ENCODE peak calls at places on chromosomes 12 and 14, in eight cellular contexts. F is heart left ventricle, Q is WERI-Rb-1, Y is GM12865, B is adipocyte, R is GM23338, T is brain microvascular endothelial cell, J is fibroblast of the aortic adventitia. E is an unnamed sample.

GRCh38 chr12:32301216-32301615 is 98.1 kb upstream of the FGD4 start:
- DNase-seq in F (no peak), R (no peak), Y (no peak), J (no peak), B (no peak), T (no peak), Q (no peak), E (no peak)

GRCh38 chr14:33210304-33210703 is 271.6 kb downstream of the NPAS3 start:
- DNase-seq in F (no peak), J (peak; percentile 8), B (peak; percentile 35), Y (no peak), T (peak; percentile 20), Q (no peak), R (peak; percentile 58), E (no peak)

GRCh38 chr14:55332654-55333570 is 61.7 kb downstream of the FBXO34 start:
- DNase-seq in B (no peak), Y (peak; percentile 61), Q (no peak), T (no peak), J (no peak), F (no peak), R (no peak), E (no peak)

GRCh38 chr12:101697930-101698781 is 716 bp downstream of the CHPT1 start:
- DNase-seq in Q (peak; percentile 44), Y (peak; percentile 23), F (peak; percentile 52), R (peak; percentile 37), J (peak; percentile 32), B (peak; percentile 67), T (peak; percentile 4), E (no peak)

GRCh38 chr14:55702501-55702900 is 122.5 kb downstream of the KTN1 start:
- DNase-seq in T (no peak), Q (no peak), B (no peak), F (no peak), J (no peak), Y (no peak), R (no peak), E (no peak)

GRCh38 chr12:95976416-95976832 is 19.7 kb downstream of the HAL start:
- DNase-seq in Q (no peak), T (no peak), R (no peak), Y (no peak), B (no peak), J (peak; percentile 19), F (no peak), E (no peak)

GRCh38 chr14:33150662-33151061 is 212.0 kb downstream of the NPAS3 start:
- DNase-seq in J (no peak), Y (no peak), B (no peak), Q (no peak), T (no peak), F (no peak), R (no peak), E (no peak)

GRCh38 chr12:98344034-98344565 is 171.3 kb upstream of the TMPO start:
- DNase-seq in Q (no peak), J (no peak), B (no peak), T (no peak), F (no peak), R (peak; percentile 31), Y (no peak), E (no peak)

GRCh38 chr12:45409966-45410365 is 194.1 kb downstream of the ANO6 start:
- DNase-seq in F (peak; percentile 25), Q (no peak), B (peak; percentile 88), R (no peak), Y (no peak), J (peak; percentile 82), T (no peak), E (peak; percentile 70)

GRCh38 chr12:111758120-111758561 is 8.6 kb upstream of the ALDH2 start:
- DNase-seq in T (no peak), Q (no peak), B (no peak), J (no peak), F (peak; percentile 58), Y (no peak), R (peak; percentile 57), E (no peak)

GRCh38 chr12:101678081-101678480 is 19.4 kb upstream of the CHPT1 start:
- DNase-seq in Y (no peak), T (no peak), J (no peak), B (no peak), F (no peak), R (no peak), Q (no peak), E (no peak)

GRCh38 chr14:94728950-94729349 is 41.0 kb downstream of the GSC start:
- DNase-seq in F (no peak), R (peak; percentile 9), B (no peak), T (no peak), Q (peak; percentile 16), Y (no peak), J (no peak), E (no peak)

GRCh38 chr12:52090291-52090690 is 10.8 kb downstream of the SMIM41 start:
- DNase-seq in Q (no peak), Y (no peak), F (no peak), T (no peak), R (no peak), J (no peak), B (no peak), E (no peak)

GRCh38 chr14:77203611-77204456 is 22.2 kb downstream of the TMEM63C start:
- DNase-seq in T (no peak), R (no peak), F (no peak), Y (no peak), Q (peak; percentile 48), B (peak; percentile 3), J (no peak), E (no peak)

GRCh38 chr12:10967409-10967808 is 19.3 kb downstream of the TAS2R50 start:
- DNase-seq in Q (no peak), Y (no peak), T (no peak), J (peak; percentile 69), F (no peak), R (no peak), B (peak; percentile 79), E (peak; percentile 59)

GRCh38 chr14:30949651-30950050 is 75.3 kb downstream of the COCH start:
- DNase-seq in B (no peak), T (no peak), Q (no peak), R (no peak), Y (no peak), F (no peak), J (no peak), E (no peak)

GRCh38 chr14:76884853-76885276 is 58.7 kb downstream of the LRRC74A start:
- DNase-seq in Y (no peak), R (peak; percentile 41), F (peak; percentile 74), Q (no peak), B (no peak), J (no peak), T (no peak), E (no peak)

GRCh38 chr12:12182926-12183325 is 83.9 kb downstream of the LRP6 start:
- DNase-seq in Y (no peak), B (peak; percentile 52), F (no peak), R (no peak), Q (no peak), T (peak; percentile 14), J (peak; percentile 94), E (no peak)

DNA sequence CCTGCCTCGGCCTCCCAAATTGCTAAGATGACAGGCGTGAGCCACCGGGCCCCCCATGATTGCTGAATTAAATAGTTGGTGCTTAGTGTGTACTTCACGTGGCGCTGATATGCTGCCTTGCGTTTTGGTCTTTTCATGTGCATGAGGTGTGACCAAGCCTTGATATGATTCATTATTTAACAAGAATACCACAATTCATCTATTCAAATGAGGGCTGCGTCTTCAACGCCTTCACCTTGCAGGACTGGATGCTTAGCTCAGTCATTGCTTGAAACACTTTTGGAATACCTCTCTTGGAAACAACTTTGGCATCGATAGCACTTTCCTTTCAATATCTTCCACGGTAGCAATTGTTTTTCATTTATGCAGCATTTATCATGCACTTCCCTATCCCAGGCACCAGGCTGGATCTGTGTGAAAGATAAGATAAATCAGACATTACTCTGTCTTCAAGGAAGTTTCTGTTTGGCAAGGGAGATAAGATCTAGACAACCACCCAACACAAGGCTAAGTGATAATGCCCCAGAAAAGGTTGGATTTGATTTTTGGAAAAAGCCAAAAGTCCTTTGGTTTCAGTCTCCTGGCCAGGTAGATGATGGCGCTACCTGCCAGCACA is 1.3 kb upstream of the TEAD4 start:
- DNase-seq in Q (no peak), B (peak; percentile 19), T (peak; percentile 35), F (no peak), J (no peak), Y (no peak), R (no peak), E (no peak)
- H3K4me3 ChIP-seq in Q (peak overlapping the region; percentile 86), B (peak overlapping the region; percentile 88), T (peak overlapping the region; percentile 71), F (no peak overlapping the region), J (peak overlapping the region; percentile 80), Y (peak overlapping the region; percentile 51), R (peak overlapping the region; percentile 85), E (peak overlapping the region; percentile 64)

DNA sequence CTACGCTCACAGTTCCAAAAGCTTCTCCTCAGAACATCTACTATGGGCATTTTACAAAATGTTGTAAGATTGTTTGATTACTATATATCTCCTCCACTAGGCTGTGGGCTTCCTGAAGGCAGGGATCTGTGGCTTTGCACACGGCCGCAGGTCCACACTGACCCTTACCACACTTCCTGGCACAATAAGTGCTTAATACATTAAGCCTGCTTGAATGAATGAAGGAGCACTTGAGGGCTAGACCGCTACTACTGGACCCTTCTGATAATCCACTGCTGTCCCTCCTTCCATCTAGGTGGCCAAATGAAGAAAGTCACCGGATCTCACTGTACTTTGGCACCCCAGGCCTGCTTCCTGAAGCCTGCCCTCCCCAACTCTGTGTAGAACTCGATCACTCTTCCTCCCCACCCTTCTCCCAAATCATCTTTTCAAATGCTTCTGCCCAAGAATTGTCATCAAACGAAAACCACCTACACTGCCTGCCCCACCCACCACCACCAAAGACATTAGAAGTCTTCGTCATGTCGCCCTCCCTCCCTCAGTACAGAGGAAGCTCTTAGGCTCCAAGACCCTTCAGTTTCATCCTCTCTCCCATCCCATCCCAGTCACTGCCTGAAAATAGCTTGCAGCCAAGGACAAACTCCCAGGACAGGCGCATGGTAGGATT is 596 bp upstream of the ZBTB39 start:
- DNase-seq in T (no peak), B (no peak), J (no peak), Q (no peak), Y (no peak), R (no peak), F (no peak), E (no peak)
- H3K4me3 ChIP-seq in T (peak overlapping the region; percentile 43), B (peak overlapping the region; percentile 70), J (peak overlapping the region; percentile 49), Q (peak overlapping the region; percentile 24), Y (peak overlapping the region; percentile 54), R (peak overlapping the region; percentile 46), F (peak overlapping the region; percentile 93), E (peak overlapping the region; percentile 32)

GRCh38 chr14:91021991-91022621 is 38.3 kb downstream of the RPS6KA5 start:
- DNase-seq in Y (no peak), J (no peak), F (no peak), T (no peak), B (peak; percentile 57), Q (no peak), R (no peak), E (no peak)
- H3K4me3 ChIP-seq in Y (peak overlapping the region; percentile 58), J (peak overlapping the region; percentile 47), F (peak overlapping the region; percentile 20), T (no peak overlapping the region), B (peak overlapping the region; percentile 80), Q (no peak overlapping the region), R (no peak overlapping the region), E (no peak overlapping the region)

DNA sequence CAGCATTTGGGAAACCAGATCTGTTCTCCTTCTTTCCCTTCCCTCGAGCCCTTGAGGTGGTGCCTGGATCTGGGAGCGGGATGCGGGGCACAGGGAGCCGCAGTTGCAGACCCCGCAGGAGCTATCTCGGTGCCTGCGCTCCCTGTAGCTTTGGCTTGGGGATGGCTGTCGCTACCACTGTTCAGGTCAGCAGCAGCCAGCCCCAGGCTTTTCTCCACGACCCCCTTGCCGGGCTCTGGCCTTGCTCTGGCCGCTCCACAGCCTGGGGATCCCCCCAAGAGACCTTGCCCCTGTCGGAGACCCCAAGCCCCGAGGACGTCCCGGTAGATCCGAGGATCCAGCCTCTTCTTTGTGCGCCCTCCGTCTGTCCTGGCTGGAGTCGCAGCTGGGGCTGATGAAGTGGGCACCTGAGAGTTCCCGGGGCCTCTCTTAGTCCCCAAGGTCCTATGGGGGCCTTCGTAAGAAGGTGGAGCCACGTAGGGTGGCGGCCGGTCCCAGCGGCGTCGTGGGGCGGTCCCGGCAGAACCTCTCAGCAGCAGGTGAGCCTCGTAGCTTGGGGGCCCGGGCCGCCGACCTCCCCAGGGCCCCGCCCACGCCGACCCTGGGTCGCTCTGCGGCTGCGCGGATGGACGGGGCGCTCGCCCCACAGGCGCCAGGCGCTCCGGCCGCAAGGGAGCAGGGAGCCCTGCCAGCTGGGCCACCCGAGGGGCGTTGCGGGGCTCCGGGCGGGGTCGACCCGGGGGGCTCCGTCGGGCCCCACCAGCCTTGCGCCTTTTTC is 1.3 kb downstream of the DDN start:
- DNase-seq in J (no peak), R (peak; percentile 74), Y (peak; percentile 84), Q (peak; percentile 42), T (no peak), F (no peak), B (no peak), E (no peak)
- H3K4me3 ChIP-seq in J (peak overlapping the region; percentile 45), R (peak overlapping the region; percentile 63), Y (peak overlapping the region; percentile 71), Q (peak overlapping the region; percentile 43), T (peak overlapping the region; percentile 36), F (peak overlapping the region; percentile 41), B (peak overlapping the region; percentile 68), E (peak overlapping the region; percentile 31)